ENCODE peak calls at places on chromosomes 1 and 21, in seven cellular contexts. M is right atrium auricular region, D is small intestine, V is lung, C is stomach, B is astrocyte of the spinal cord, U is hepatocyte. L is an unnamed sample.

GRCh38 chr1:168960114-168960513 is 146.4 kb upstream of the ATP1B1 start:
- DNase-seq in M (no peak), D (no peak), V (no peak), C (no peak), B (no peak), U (no peak), L (no peak)

GRCh38 chr1:43934279-43934985 is 831 bp downstream of the ARTN start:
- DNase-seq in M (no peak), D (peak), V (peak), C (peak), B (peak), U (peak), L (no peak)

GRCh38 chr1:214588963-214589597 is 13.9 kb upstream of the CENPF start:
- DNase-seq in M (no peak), D (no peak), V (no peak), C (no peak), B (peak), U (no peak), L (no peak)

GRCh38 chr1:19463204-19463803 is 22.0 kb downstream of the CAPZB start:
- DNase-seq in M (no peak), D (peak), V (no peak), C (no peak), B (no peak), U (no peak), L (no peak)

GRCh38 chr1:47778280-47778679 is 218.9 kb downstream of the TRABD2B start:
- DNase-seq in M (no peak), D (no peak), V (no peak), C (no peak), B (no peak), U (no peak), L (no peak)

GRCh38 chr1:61052393-61053280 is 29.7 kb upstream of the NFIA start:
- DNase-seq in M (no peak), D (no peak), V (peak), C (no peak), B (no peak), U (no peak), L (no peak)

GRCh38 chr21:29347274-29347681 is 48.6 kb downstream of the BACH1 start:
- DNase-seq in M (no peak), D (peak), V (no peak), C (no peak), B (no peak), U (peak), L (no peak)

GRCh38 chr21:16455978-16456377 is 726.2 kb downstream of the USP25 start:
- DNase-seq in M (no peak), D (no peak), V (no peak), C (no peak), B (peak), U (no peak), L (no peak)

GRCh38 chr1:156877433-156877832 is 16.1 kb upstream of the PEAR1 start:
- DNase-seq in M (no peak), D (no peak), V (no peak), C (no peak), B (no peak), U (no peak), L (no peak)

GRCh38 chr1:88612783-88613182 is 71.3 kb upstream of the PKN2 start:
- DNase-seq in M (no peak), D (peak), V (no peak), C (no peak), B (no peak), U (peak), L (no peak)

GRCh38 chr1:245512980-245513578 is 358.3 kb downstream of the KIF26B start:
- DNase-seq in M (no peak), D (no peak), V (no peak), C (no peak), B (no peak), U (no peak), L (no peak)

GRCh38 chr1:3097861-3098260 is 28.9 kb downstream of the PRDM16 start:
- DNase-seq in M (no peak), D (no peak), V (no peak), C (no peak), B (no peak), U (no peak), L (no peak)

GRCh38 chr1:162605225-162605927 is 26.9 kb upstream of the DDR2 start:
- DNase-seq in M (no peak), D (no peak), V (no peak), C (no peak), B (peak), U (peak), L (no peak)

GRCh38 chr1:46459315-46459714 is 30.3 kb upstream of the DMBX1 start:
- DNase-seq in M (no peak), D (no peak), V (no peak), C (no peak), B (no peak), U (no peak), L (no peak)

GRCh38 chr1:221699582-221700519 is 42.0 kb downstream of the DUSP10 start:
- DNase-seq in M (no peak), D (no peak), V (no peak), C (no peak), B (peak), U (no peak), L (no peak)

GRCh38 chr1:244409648-244410164 is 42.0 kb downstream of the ADSS2 start:
- DNase-seq in M (no peak), D (no peak), V (no peak), C (no peak), B (no peak), U (no peak), L (no peak)

GRCh38 chr1:165257969-165258459 is 98.5 kb downstream of the LMX1A start:
- DNase-seq in M (peak), D (peak), V (peak), C (peak), B (peak), U (peak), L (peak)

GRCh38 chr1:116268211-116268610 is 104.8 kb upstream of the ATP1A1 start:
- DNase-seq in M (no peak), D (peak), V (peak), C (peak), B (no peak), U (peak), L (peak)

GRCh38 chr21:44899768-44900558 is 20.7 kb downstream of the ITGB2 start:
- DNase-seq in M (no peak), D (no peak), V (no peak), C (no peak), B (no peak), U (no peak), L (no peak)

GRCh38 chr1:164748253-164748899 is 189.4 kb downstream of the PBX1 start:
- DNase-seq in M (no peak), D (no peak), V (no peak), C (no peak), B (peak), U (peak), L (peak)

GRCh38 chr1:93328809-93329477 is 16.8 kb upstream of the DR1 start:
- DNase-seq in M (no peak), D (peak), V (no peak), C (no peak), B (no peak), U (peak), L (no peak)

GRCh38 chr1:94130851-94131595 is 10.1 kb upstream of the ABCA4 start:
- DNase-seq in M (no peak), D (no peak), V (peak), C (no peak), B (peak), U (no peak), L (no peak)

GRCh38 chr1:220342853-220343252 is 70.6 kb upstream of the RAB3GAP2 start:
- DNase-seq in M (no peak), D (no peak), V (no peak), C (no peak), B (no peak), U (no peak), L (no peak)

GRCh38 chr21:41615613-41616012 is 107.7 kb upstream of the TMPRSS2 start:
- DNase-seq in M (no peak), D (no peak), V (no peak), C (no peak), B (peak), U (no peak), L (no peak)

GRCh38 chr1:64925594-64925993 is 40.8 kb downstream of the JAK1 start:
- DNase-seq in M (no peak), D (no peak), V (no peak), C (no peak), B (no peak), U (no peak), L (no peak)

GRCh38 chr21:38956791-38957571 is 151.3 kb downstream of the ETS2 start:
- DNase-seq in M (no peak), D (peak), V (no peak), C (peak), B (no peak), U (peak), L (no peak)

GRCh38 chr1:24203404-24203803 is 16.3 kb upstream of the IFNLR1 start:
- DNase-seq in M (no peak), D (peak), V (no peak), C (peak), B (no peak), U (no peak), L (no peak)

GRCh38 chr1:189752461-189752860 is 725.2 kb downstream of the BRINP3 start:
- DNase-seq in M (no peak), D (no peak), V (no peak), C (no peak), B (peak), U (peak), L (no peak)

GRCh38 chr1:192826791-192827477 is 18.1 kb downstream of the RGS2 start:
- DNase-seq in M (no peak), D (no peak), V (no peak), C (no peak), B (peak), U (peak), L (no peak)

GRCh38 chr1:209875510-209875909 is 47.7 kb downstream of the UTP25 start:
- DNase-seq in M (no peak), D (peak), V (no peak), C (no peak), B (peak), U (peak), L (no peak)

GRCh38 chr21:27812279-27812678 is 845.4 kb upstream of the ADAMTS5 start:
- DNase-seq in M (no peak), D (no peak), V (no peak), C (no peak), B (no peak), U (no peak), L (no peak)

GRCh38 chr1:24909388-24909898 is 20.6 kb downstream of the RUNX3 start:
- DNase-seq in M (no peak), D (peak), V (peak), C (peak), B (peak), U (peak), L (no peak)

GRCh38 chr1:189007824-189008223 is 1469.8 kb downstream of the BRINP3 start:
- DNase-seq in M (no peak), D (no peak), V (no peak), C (no peak), B (no peak), U (no peak), L (no peak)

GRCh38 chr1:43329995-43330751 is 7.4 kb upstream of the MPL start:
- DNase-seq in M (peak), D (peak), V (peak), C (no peak), B (peak), U (peak), L (peak)

GRCh38 chr1:55716151-55716550 is 501.0 kb upstream of the USP24 start:
- DNase-seq in M (no peak), D (no peak), V (no peak), C (no peak), B (no peak), U (no peak), L (no peak)
- H3K4me3 ChIP-seq in M (no peak), D (no peak), V (no peak), C (no peak), B (no peak), U (no peak), L (no peak)

DNA sequence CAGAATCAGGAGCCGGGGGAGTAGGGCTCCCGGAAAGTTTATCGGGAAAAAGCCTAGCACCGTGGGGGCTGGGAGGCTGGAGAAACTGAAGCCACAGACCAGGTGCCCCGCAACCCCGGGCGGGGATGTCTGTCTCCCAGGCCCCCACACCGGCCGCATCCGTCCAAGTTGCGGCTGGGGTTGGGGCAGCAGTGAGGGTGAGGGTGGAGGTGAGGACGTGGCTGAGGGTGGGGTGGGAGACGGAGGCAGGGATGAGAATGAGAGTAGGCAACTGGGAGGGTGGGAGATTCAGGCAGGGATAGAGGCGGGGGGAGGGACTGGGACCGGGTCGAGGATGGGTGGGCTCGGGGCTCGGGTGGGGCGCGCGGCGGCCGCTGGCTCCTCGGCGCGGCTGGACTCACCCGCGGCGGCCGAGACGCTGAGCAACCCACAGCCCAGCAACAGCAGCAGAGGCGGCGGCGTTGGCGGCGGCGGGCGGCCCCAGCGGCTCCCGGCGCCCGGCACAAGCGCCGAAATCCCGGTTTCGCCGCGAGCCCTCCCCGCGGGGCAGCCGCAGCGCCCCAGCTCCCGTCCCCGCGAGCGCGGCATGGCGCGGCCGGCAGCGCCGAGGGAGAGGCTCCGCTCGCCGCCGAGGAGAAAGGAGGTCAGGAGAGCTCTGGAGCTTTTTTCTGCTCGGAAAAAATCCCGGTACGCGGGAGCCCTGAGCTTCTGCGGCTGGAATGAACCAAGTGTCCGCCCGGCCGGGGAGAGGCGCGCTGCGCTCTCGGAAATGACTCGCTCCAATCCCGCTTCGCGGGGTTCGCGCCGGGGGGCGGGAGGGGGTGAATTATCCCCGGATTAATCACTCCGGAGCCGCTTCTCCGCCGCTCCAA is at the start of gene CSMD2:
- DNase-seq in M (no peak), D (no peak), V (no peak), C (no peak), B (peak), U (peak), L (no peak)
- H3K4me3 ChIP-seq in M (peak), D (no peak), V (no peak), C (peak), B (peak), U (peak), L (no peak)

DNA sequence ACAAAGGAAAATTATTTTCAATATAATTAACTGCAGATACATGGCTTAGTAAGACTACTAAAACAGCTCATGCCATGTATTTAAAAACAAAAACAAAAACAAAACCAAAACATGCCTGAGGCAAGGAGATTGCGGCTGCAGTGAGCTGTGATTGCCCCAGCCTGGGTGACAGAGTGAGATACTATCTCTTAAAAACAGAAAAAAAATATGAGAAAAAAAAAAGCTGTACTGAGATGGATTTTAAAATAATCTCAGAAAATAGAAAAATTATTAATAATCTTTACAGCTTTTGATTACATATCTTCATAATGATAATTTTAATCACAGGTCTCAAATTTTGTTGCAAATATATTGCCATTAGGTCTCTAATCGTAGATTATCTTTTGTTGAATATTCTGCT is 24.0 kb upstream of the LIN9 start:
- DNase-seq in M (no peak), D (no peak), V (no peak), C (no peak), B (no peak), U (no peak), L (no peak)
- H3K4me3 ChIP-seq in M (no peak), D (no peak), V (no peak), C (no peak), B (no peak), U (no peak), L (no peak)

DNA sequence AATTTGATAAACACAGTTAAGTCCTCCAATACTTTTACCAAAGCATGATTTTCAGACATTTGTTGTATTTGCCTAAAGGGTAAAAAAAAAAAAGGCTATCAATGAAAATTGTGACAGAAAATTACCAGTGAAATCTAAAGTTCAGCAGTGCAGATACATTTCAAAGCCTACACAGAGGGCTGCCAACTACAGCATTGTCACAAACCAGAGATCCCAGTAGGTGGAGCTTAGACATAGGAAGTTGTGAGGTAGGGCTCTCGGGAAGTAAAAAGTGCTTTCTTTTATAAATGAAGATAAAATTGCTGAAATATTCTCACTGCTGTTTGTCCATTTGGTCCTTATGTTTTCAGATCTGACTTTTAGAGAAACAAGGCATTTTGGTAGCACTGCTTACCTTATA is 123.0 kb downstream of the DYRK1A start:
- DNase-seq in M (no peak), D (no peak), V (no peak), C (no peak), B (peak), U (no peak), L (no peak)
- H3K4me3 ChIP-seq in M (no peak), D (no peak), V (no peak), C (no peak), B (no peak), U (no peak), L (no peak)

GRCh38 chr1:235006816-235007215 is 121.8 kb downstream of the TOMM20 start:
- DNase-seq in M (no peak), D (no peak), V (no peak), C (no peak), B (no peak), U (no peak), L (peak)

GRCh38 chr1:235004276-235004675 is 124.4 kb downstream of the TOMM20 start:
- DNase-seq in M (no peak), D (no peak), V (no peak), C (no peak), B (no peak), U (no peak), L (no peak)

GRCh38 chr1:235006132-235006721 is 122.4 kb downstream of the TOMM20 start:
- DNase-seq in M (no peak), D (no peak), V (no peak), C (no peak), B (no peak), U (no peak), L (no peak)

GRCh38 chr1:235002706-235003300 is 125.8 kb downstream of the TOMM20 start:
- DNase-seq in M (no peak), D (no peak), V (no peak), C (no peak), B (no peak), U (no peak), L (no peak)

DNA sequence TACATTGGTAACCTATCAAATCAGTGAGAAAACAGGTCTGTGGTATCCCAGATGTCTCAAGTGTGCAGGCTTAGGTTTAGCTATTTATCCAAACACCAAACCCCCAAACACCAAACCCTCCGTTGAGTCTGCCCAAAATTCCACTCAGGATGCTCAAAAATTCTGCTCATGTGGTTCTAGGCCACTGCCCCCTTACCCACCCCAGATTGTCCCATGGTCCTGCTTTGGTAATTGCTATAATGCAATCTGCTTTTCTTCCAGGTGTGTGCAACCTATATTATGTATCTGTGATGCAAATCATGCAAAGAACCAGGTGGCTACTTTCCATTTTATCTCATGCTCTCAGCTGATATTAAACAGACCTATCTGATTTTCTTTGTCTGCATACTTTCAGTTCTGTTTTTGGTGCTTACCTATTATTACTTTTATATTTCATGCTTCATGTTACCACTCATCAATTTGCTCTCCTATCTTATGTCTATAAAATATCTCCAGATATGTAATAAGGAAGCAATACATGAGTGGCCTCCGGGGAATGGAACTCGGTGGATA is 123.7 kb downstream of the TOMM20 start:
- DNase-seq in M (no peak), D (no peak), V (no peak), C (no peak), B (no peak), U (no peak), L (peak)
- H3K4me3 ChIP-seq in M (no peak), D (no peak), V (no peak), C (no peak), B (no peak), U (no peak), L (no peak)

GRCh38 chr1:69506310-69506709 is 61.4 kb upstream of the LRRC7 start:
- DNase-seq in M (no peak), D (no peak), V (no peak), C (no peak), B (no peak), U (no peak), L (no peak)
- H3K4me3 ChIP-seq in M (no peak), D (no peak), V (no peak), C (no peak), B (no peak), U (no peak), L (no peak)

DNA sequence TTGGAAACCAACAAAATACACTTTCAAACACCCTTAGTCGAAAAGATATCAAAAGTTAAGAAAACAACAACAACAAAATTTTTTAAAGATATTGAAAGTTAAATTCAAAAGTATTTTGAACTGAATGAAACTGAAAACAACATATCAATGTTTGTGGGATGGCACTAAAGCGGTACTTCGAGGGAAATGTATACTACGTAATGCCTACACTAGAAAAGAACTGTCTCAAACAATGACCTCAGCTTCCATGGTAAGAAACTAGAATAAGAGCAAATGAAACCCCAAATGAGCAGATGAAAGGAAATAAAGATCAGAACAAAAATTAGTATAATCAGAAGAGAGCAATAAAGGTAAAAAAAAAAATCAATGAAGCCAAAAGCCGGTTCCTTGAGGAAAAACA is 6.1 kb downstream of the CBR1 start:
- DNase-seq in M (no peak), D (no peak), V (no peak), C (no peak), B (no peak), U (no peak), L (no peak)
- H3K4me3 ChIP-seq in M (no peak), D (no peak), V (no peak), C (no peak), B (no peak), U (no peak), L (no peak)

GRCh38 chr1:180238675-180239074 is 8.6 kb downstream of the LHX4 start:
- DNase-seq in M (no peak), D (no peak), V (no peak), C (no peak), B (no peak), U (no peak), L (no peak)

GRCh38 chr1:180239145-180240096 is 9.4 kb downstream of the LHX4 start:
- DNase-seq in M (no peak), D (no peak), V (no peak), C (no peak), B (no peak), U (no peak), L (no peak)

GRCh38 chr1:180235502-180236239 is 5.6 kb downstream of the LHX4 start:
- DNase-seq in M (no peak), D (no peak), V (no peak), C (no peak), B (no peak), U (no peak), L (no peak)

GRCh38 chr1:180236698-180237509 is 6.8 kb downstream of the LHX4 start:
- DNase-seq in M (no peak), D (no peak), V (no peak), C (no peak), B (no peak), U (no peak), L (no peak)

GRCh38 chr1:180237850-180238476 is 7.9 kb downstream of the LHX4 start:
- DNase-seq in M (no peak), D (no peak), V (no peak), C (no peak), B (no peak), U (no peak), L (no peak)
- H3K4me3 ChIP-seq in M (no peak), D (no peak), V (no peak), C (no peak), B (no peak), U (no peak), L (no peak)